ENCODE peak calls at places on chromosome 14, in eight cellular contexts. T is DND-41, M is IMR-90, K is endothelial cell of umbilical vein, V is OCI-LY7, L is GM23338, R is mammary epithelial cell, W is PC-3. C is an unnamed sample.

GRCh38 chr14:73712540-73713141 is 1.5 kb downstream of the PNMA1 start:
- DNase-seq in R (peak), M (peak), W (peak), V (peak), K (peak), L (peak), T (peak), C (peak)

GRCh38 chr14:96368534-96368933 is 5.2 kb downstream of the GSKIP start:
- DNase-seq in T (no peak), M (no peak), K (no peak), L (peak), V (no peak), W (no peak), R (no peak), C (no peak)

GRCh38 chr14:39492267-39492666 is 60.0 kb upstream of the FBXO33 start:
- DNase-seq in L (no peak), R (peak), M (peak), T (no peak), V (no peak), K (no peak), W (peak), C (no peak)

GRCh38 chr14:57013987-57014386 is 203.7 kb upstream of the OTX2 start:
- DNase-seq in T (no peak), V (no peak), R (no peak), M (no peak), K (no peak), L (no peak), W (no peak), C (no peak)

GRCh38 chr14:104135904-104136471 is 2.4 kb upstream of the KIF26A start:
- DNase-seq in V (no peak), K (no peak), M (no peak), L (no peak), T (no peak), R (no peak), W (no peak), C (peak)

GRCh38 chr14:38420045-38420444 is 164.2 kb upstream of the CLEC14A start:
- DNase-seq in T (no peak), W (no peak), L (no peak), M (peak), V (no peak), K (no peak), R (no peak), C (no peak)

GRCh38 chr14:100297320-100298300 is 8.6 kb downstream of the SLC25A29 start:
- DNase-seq in T (no peak), M (peak), L (no peak), W (no peak), V (peak), R (no peak), K (peak), C (no peak)

GRCh38 chr14:32003585-32003984 is 73.5 kb upstream of the ARHGAP5 start:
- DNase-seq in T (no peak), W (no peak), R (no peak), M (no peak), V (no peak), L (no peak), K (no peak), C (no peak)

GRCh38 chr14:31930493-31931225 is 146.4 kb upstream of the ARHGAP5 start:
- DNase-seq in V (no peak), L (no peak), W (peak), R (peak), M (peak), T (no peak), K (no peak), C (no peak)

GRCh38 chr14:103576371-103577024 is 13.7 kb downstream of the COA8 start:
- DNase-seq in R (peak), M (peak), W (peak), K (peak), L (peak), T (no peak), V (no peak), C (peak)

GRCh38 chr14:51834218-51834617 is 26.2 kb upstream of the GNG2 start:
- DNase-seq in M (no peak), V (no peak), W (no peak), L (no peak), R (no peak), K (no peak), T (no peak), C (no peak)

GRCh38 chr14:99568567-99569560 is 35.1 kb downstream of the CCDC85C start:
- DNase-seq in R (no peak), T (no peak), W (peak), M (peak), L (no peak), K (peak), V (no peak), C (no peak)

GRCh38 chr14:56474419-56475022 is 105.1 kb upstream of the TMEM260 start:
- DNase-seq in L (peak), T (peak), W (peak), R (peak), V (peak), M (peak), K (peak), C (peak)

GRCh38 chr14:23568600-23569310 is 1.2 kb upstream of the AP1G2 start:
- DNase-seq in V (peak), L (peak), T (peak), K (no peak), R (no peak), W (peak), M (no peak), C (peak)

GRCh38 chr14:22434030-22434429 is 155.0 kb downstream of the DAD1 start:
- DNase-seq in T (no peak), M (no peak), K (no peak), R (no peak), V (peak), W (no peak), L (peak), C (peak)

GRCh38 chr14:74591899-74592298 is 20.1 kb downstream of the LTBP2 start:
- DNase-seq in T (no peak), R (no peak), V (no peak), M (peak), W (no peak), K (no peak), L (no peak), C (no peak)

GRCh38 chr14:90060965-90061848 is 587 bp upstream of the KCNK13 start:
- DNase-seq in L (peak), K (no peak), R (no peak), V (no peak), M (no peak), T (no peak), W (no peak), C (peak)

GRCh38 chr14:60510254-60510975 is 1.5 kb downstream of the SIX6 start:
- DNase-seq in T (no peak), L (peak), V (no peak), K (no peak), W (no peak), M (no peak), R (no peak), C (no peak)

GRCh38 chr14:60508363-60508706 is 611 bp upstream of the SIX6 start:
- DNase-seq in L (no peak), W (no peak), V (no peak), T (no peak), M (no peak), K (no peak), R (no peak), C (no peak)

GRCh38 chr14:60508707-60509437 is at the start of gene SIX6:
- DNase-seq in M (peak), W (no peak), R (no peak), L (peak), T (no peak), K (peak), V (no peak), C (peak)

GRCh38 chr14:60510976-60511599 is 2.1 kb downstream of the SIX6 start:
- DNase-seq in L (peak), K (no peak), R (no peak), W (no peak), T (no peak), V (no peak), M (no peak), C (peak)

GRCh38 chr14:60509438-60510253 is 700 bp downstream of the SIX6 start:
- DNase-seq in T (no peak), R (peak), W (no peak), L (peak), M (no peak), V (no peak), K (no peak), C (peak)
- H2AFZ ChIP-seq in T (no peak), R (no peak), W (no peak), L (peak), M (peak), V (no peak), K (no peak), C (peak)

DNA sequence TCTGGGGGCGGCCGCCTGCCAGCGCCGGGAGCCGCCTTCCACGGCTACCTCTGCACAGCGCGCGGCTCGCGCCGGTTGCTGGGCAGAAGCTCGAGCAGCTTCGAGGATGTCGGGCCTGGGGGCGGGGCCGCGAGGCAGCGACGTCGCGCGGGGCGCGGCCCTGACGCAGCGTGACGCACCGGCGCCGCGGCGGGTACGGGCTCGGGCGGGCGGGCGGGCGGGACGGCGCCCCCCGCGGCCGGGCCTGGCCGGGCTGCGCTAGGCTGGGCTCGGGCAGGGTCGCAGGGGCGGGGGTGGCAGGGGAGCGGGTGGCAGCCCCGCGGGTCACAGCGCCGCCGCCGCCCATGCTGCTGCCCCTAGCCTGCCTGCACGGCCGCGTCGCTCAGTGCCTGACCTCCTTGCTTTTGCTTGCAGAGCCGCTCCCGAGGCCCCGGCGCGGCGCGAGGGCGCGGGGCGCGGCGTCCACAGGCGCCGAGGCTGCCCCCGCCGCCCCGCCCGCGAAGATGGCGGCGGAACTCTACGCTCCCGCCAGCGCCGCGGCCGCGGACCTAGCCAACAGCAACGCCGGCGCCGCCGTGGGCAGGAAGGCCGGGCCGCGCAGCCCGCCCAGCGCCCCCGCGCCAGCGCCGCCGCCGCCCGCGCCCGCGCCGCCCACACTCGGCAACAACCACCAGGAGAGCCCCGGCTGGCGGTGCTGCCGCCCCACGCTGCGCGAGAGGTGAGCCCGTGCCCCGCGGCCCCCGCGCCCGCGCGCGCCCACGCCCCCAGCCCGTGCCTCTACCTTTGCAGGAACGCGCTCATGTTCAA is at the start of gene BTBD6:
- DNase-seq in M (peak), T (peak), R (peak), K (peak), L (peak), W (peak), V (peak), C (peak)
- TF ChIP-seq CTCF in M (peak), T (no peak), R (no peak), K (no peak), L (no peak), W (no peak), V (no peak), C (no peak)

GRCh38 chr14:68584786-68585185 is 208.1 kb downstream of the ZFP36L1 start:
- DNase-seq in K (no peak), M (no peak), W (no peak), R (no peak), V (no peak), L (no peak), T (no peak), C (no peak)
- H2AFZ ChIP-seq in K (no peak), M (no peak), W (no peak), R (no peak), V (no peak), L (no peak), T (no peak), C (no peak)

GRCh38 chr14:50012644-50013043 is 103.7 kb downstream of the VCPKMT start:
- DNase-seq in R (peak), V (no peak), L (no peak), M (peak), W (peak), K (no peak), T (no peak), C (no peak)
- TF ChIP-seq CTCF in R (no peak), V (no peak), L (no peak), M (no peak), W (no peak), K (no peak), T (no peak), C (no peak)

DNA sequence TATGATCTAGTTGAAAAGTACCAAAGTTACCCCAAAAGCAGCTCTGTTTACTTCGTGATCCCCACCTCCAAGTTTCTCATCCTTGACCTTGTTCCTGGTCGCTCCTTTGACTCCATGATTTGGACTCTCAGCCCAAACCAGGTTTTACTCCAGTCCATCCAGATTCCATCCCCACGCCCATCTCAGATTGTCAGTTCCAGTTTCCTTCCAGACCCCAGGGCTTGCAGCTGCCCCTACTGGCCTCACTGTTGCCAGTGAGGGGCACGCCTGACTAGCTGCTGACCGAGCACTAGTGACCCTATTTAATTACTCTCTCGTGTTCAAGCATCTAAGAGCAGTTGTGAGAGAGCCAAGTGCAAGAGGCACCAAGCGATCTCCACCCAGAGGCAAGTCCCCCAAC is 155.1 kb upstream of the MAX start:
- DNase-seq in L (no peak), W (no peak), M (no peak), R (no peak), T (no peak), V (no peak), K (no peak), C (no peak)
- H2AFZ ChIP-seq in L (no peak), W (no peak), M (no peak), R (no peak), T (peak), V (no peak), K (peak), C (no peak)

DNA sequence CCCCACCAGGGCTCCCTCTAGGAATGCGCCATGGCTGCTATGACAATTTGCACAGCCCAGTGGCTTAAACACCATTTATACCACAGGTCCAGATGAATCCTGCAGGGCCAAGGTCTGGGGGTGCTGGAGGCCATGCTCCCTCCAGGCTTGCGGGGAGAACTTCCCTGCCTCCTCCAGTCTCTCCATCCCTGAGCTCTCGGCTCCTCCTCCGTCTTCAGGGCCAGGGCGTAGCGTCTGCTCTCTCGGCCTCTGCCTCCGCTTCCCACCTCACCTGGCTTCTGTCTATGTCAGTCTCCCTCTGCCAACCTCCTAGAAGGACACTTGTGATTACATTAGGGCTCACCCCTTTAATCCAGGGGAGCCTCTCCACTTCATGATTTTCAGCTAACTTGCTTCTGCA is 401.3 kb downstream of the TMEM121 start:
- DNase-seq in V (no peak), M (no peak), R (no peak), T (no peak), K (no peak), W (no peak), L (no peak), C (no peak)
- TF ChIP-seq CTCF in V (no peak), M (no peak), R (no peak), T (no peak), K (no peak), W (no peak), L (no peak), C (no peak)

C was measured in neural progenitor cell.